ENCODE peak calls at places on chromosomes 11 and 22, in four cellular contexts. One of them, this sample, is unnamed.

GRCh38 chr11:66126064-66126463 is 56.0 kb downstream of the PACS1 start:
- DNase-seq in psoas muscle: no peak
- DNase-seq in neural crest cell: no peak
- DNase-seq in GM06990: no peak
- DNase-seq in this sample: no peak

GRCh38 chr11:105489431-105489830 is 120.4 kb upstream of the GRIA4 start:
- DNase-seq in psoas muscle: no peak
- DNase-seq in neural crest cell: peak; percentile 6
- DNase-seq in GM06990: no peak
- DNase-seq in this sample: no peak

GRCh38 chr11:8281266-8281665 is 17.6 kb upstream of the LMO1 start:
- DNase-seq in psoas muscle: no peak
- DNase-seq in neural crest cell: no peak
- DNase-seq in GM06990: no peak
- DNase-seq in this sample: no peak

GRCh38 chr22:37796079-37796478 is 11.7 kb upstream of the GCAT start:
- DNase-seq in psoas muscle: no peak
- DNase-seq in neural crest cell: no peak
- DNase-seq in GM06990: no peak
- DNase-seq in this sample: no peak

GRCh38 chr11:129605815-129606214 is 209.8 kb upstream of the TMEM45B start:
- DNase-seq in psoas muscle: no peak
- DNase-seq in neural crest cell: no peak
- DNase-seq in GM06990: no peak
- DNase-seq in this sample: no peak

GRCh38 chr22:46537221-46537945 is at the start of gene CELSR1:
- DNase-seq in psoas muscle: no peak
- DNase-seq in neural crest cell: peak; percentile 29
- DNase-seq in GM06990: no peak
- DNase-seq in this sample: peak; percentile 72

GRCh38 chr11:385594-386351 is 8.2 kb upstream of the PKP3 start:
- DNase-seq in psoas muscle: no peak
- DNase-seq in neural crest cell: no peak
- DNase-seq in GM06990: no peak
- DNase-seq in this sample: no peak

GRCh38 chr22:24424901-24425775 is 2.3 kb upstream of the ADORA2A start:
- DNase-seq in psoas muscle: no peak
- DNase-seq in neural crest cell: no peak
- DNase-seq in GM06990: no peak
- DNase-seq in this sample: no peak

GRCh38 chr11:8886332-8886731 is 24.7 kb upstream of the AKIP1 start:
- DNase-seq in psoas muscle: no peak
- DNase-seq in neural crest cell: no peak
- DNase-seq in GM06990: no peak
- DNase-seq in this sample: no peak

GRCh38 chr11:120548682-120549209 is 37.2 kb downstream of the GRIK4 start:
- DNase-seq in psoas muscle: no peak
- DNase-seq in neural crest cell: no peak
- DNase-seq in GM06990: no peak
- DNase-seq in this sample: no peak

GRCh38 chr11:120547871-120548681 is 36.5 kb downstream of the GRIK4 start:
- DNase-seq in psoas muscle: peak; percentile 88
- DNase-seq in neural crest cell: no peak
- DNase-seq in GM06990: no peak
- DNase-seq in this sample: no peak

GRCh38 chr11:120545813-120546212 is 34.3 kb downstream of the GRIK4 start:
- DNase-seq in psoas muscle: no peak
- DNase-seq in neural crest cell: no peak
- DNase-seq in GM06990: no peak
- DNase-seq in this sample: no peak

GRCh38 chr11:120547301-120547700 is 35.8 kb downstream of the GRIK4 start:
- DNase-seq in psoas muscle: no peak
- DNase-seq in neural crest cell: no peak
- DNase-seq in GM06990: no peak
- DNase-seq in this sample: no peak

GRCh38 chr11:120546312-120547205 is 35.0 kb downstream of the GRIK4 start:
- DNase-seq in psoas muscle: peak; percentile 65
- DNase-seq in neural crest cell: no peak
- DNase-seq in GM06990: no peak
- DNase-seq in this sample: no peak
- TF ChIP-seq CTCF in psoas muscle: no peak
- TF ChIP-seq CTCF in neural crest cell: no peak
- TF ChIP-seq CTCF in GM06990: no peak
- TF ChIP-seq CTCF in this sample: no peak

GRCh38 chr11:77102246-77103210 is at the start of gene OMP:
- DNase-seq in psoas muscle: peak; percentile 11
- DNase-seq in neural crest cell: no peak
- DNase-seq in GM06990: no peak
- DNase-seq in this sample: no peak

GRCh38 chr11:77104727-77105126 is 2.1 kb downstream of the OMP start:
- DNase-seq in psoas muscle: no peak
- DNase-seq in neural crest cell: no peak
- DNase-seq in GM06990: no peak
- DNase-seq in this sample: no peak

GRCh38 chr11:77100166-77101042 is 2.2 kb upstream of the OMP start:
- DNase-seq in psoas muscle: peak; percentile 1
- DNase-seq in neural crest cell: no peak
- DNase-seq in GM06990: no peak
- DNase-seq in this sample: no peak

GRCh38 chr11:77103319-77103718 is 679 bp downstream of the OMP start:
- DNase-seq in psoas muscle: no peak
- DNase-seq in neural crest cell: no peak
- DNase-seq in GM06990: no peak
- DNase-seq in this sample: no peak

GRCh38 chr11:77101043-77101537 is 1.6 kb upstream of the OMP start:
- DNase-seq in psoas muscle: no peak
- DNase-seq in neural crest cell: no peak
- DNase-seq in GM06990: no peak
- DNase-seq in this sample: peak; percentile 62
- TF ChIP-seq CTCF in psoas muscle: peak; percentile 8
- TF ChIP-seq CTCF in neural crest cell: peak; percentile 55
- TF ChIP-seq CTCF in GM06990: peak; percentile 62
- TF ChIP-seq CTCF in this sample: no peak

GRCh38 chr11:97557399-97557798 is 1167.6 kb downstream of the JRKL start:
- DNase-seq in psoas muscle: no peak
- DNase-seq in neural crest cell: no peak
- DNase-seq in GM06990: no peak
- DNase-seq in this sample: no peak
- TF ChIP-seq CTCF in psoas muscle: no peak
- TF ChIP-seq CTCF in neural crest cell: peak; percentile 34
- TF ChIP-seq CTCF in GM06990: no peak
- TF ChIP-seq CTCF in this sample: no peak

DNA sequence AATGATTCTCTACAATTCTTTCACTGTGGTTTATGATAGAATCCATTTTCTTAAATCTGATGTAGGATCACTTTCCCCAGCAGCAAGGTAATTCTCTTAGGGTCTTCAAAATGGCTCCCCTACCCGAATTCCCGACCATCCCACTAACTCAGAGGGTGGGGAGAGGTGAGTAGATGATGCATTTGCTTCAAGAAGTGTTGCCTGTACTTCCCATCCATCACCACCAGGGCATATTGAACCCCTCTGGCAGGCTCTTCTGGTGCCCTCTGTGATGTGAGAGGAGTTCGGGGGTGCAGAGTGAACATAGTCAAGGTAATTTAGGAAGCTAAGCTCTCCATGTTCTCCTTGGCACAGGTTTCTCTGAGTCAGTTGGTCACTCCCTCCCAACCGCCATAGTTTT is 52.3 kb downstream of the ZNRF3 start:
- DNase-seq in psoas muscle: no peak
- DNase-seq in neural crest cell: no peak
- DNase-seq in GM06990: no peak
- DNase-seq in this sample: no peak
- TF ChIP-seq CTCF in psoas muscle: peak; percentile 5
- TF ChIP-seq CTCF in neural crest cell: peak; percentile 51
- TF ChIP-seq CTCF in GM06990: peak; percentile 37
- TF ChIP-seq CTCF in this sample: no peak

GRCh38 chr11:120816176-120816575 is 207.7 kb upstream of the TBCEL start:
- DNase-seq in psoas muscle: no peak
- DNase-seq in neural crest cell: no peak
- DNase-seq in GM06990: no peak
- DNase-seq in this sample: no peak

GRCh38 chr11:120817131-120817530 is 206.8 kb upstream of the TBCEL start:
- DNase-seq in psoas muscle: no peak
- DNase-seq in neural crest cell: no peak
- DNase-seq in GM06990: no peak
- DNase-seq in this sample: no peak

GRCh38 chr11:120816711-120817110 is 207.2 kb upstream of the TBCEL start:
- DNase-seq in psoas muscle: no peak
- DNase-seq in neural crest cell: no peak
- DNase-seq in GM06990: no peak
- DNase-seq in this sample: no peak

GRCh38 chr11:120814531-120815259 is 209.2 kb upstream of the TBCEL start:
- DNase-seq in psoas muscle: no peak
- DNase-seq in neural crest cell: no peak
- DNase-seq in GM06990: no peak
- DNase-seq in this sample: no peak

DNA sequence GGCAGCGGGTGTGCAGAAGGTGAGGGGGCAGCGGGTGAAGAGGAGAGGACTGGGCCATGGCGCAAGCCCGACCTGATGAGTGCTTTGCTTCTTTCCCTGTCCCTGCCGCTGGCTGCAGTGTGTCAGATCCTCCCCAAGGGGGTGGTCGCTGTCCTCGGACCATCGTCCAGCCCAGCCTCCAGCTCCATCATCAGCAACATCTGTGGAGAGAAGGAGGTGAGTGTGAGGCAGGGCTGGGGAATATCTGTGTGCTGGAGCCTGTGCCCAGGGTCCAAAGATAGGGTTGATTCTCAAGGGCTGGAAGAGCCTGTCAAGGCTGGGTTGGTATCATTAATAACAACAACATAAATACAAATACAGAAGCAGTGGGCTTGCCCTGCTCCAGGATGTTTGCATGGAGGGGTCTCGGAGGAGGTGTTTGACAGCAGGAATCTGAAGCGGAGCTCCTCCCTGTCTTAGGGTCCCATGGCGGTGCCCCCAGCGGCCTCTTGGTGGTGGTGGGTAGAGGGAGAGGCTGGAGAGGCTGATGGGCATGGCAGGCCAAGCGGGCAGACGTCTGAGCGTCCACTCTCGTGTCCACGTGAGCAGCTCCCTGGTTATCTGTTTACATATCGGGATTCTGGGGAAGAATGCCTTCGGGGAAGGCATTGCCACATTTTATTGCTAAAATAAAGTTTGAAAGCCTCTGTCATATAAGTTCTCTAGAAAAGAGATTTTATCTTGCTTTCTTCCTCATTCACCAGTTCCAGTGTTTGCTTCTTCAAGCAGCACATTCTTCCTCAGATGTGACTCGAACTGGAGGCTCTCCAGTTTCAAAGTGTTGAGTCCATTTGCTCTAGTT is 208.4 kb upstream of the TBCEL start:
- DNase-seq in psoas muscle: no peak
- DNase-seq in neural crest cell: no peak
- DNase-seq in GM06990: no peak
- DNase-seq in this sample: no peak
- TF ChIP-seq CTCF in psoas muscle: no peak
- TF ChIP-seq CTCF in neural crest cell: no peak
- TF ChIP-seq CTCF in GM06990: no peak
- TF ChIP-seq CTCF in this sample: no peak

GRCh38 chr11:31240340-31240904 is 129.1 kb downstream of the DCDC1 start:
- DNase-seq in psoas muscle: no peak
- DNase-seq in neural crest cell: peak; percentile 51
- DNase-seq in GM06990: no peak
- DNase-seq in this sample: no peak

GRCh38 chr11:31233425-31233824 is 136.1 kb downstream of the DCDC1 start:
- DNase-seq in psoas muscle: no peak
- DNase-seq in neural crest cell: no peak
- DNase-seq in GM06990: no peak
- DNase-seq in this sample: no peak

GRCh38 chr11:31237819-31238771 is 131.4 kb downstream of the DCDC1 start:
- DNase-seq in psoas muscle: no peak
- DNase-seq in neural crest cell: peak; percentile 27
- DNase-seq in GM06990: no peak
- DNase-seq in this sample: no peak

GRCh38 chr11:31236052-31236652 is 133.4 kb downstream of the DCDC1 start:
- DNase-seq in psoas muscle: no peak
- DNase-seq in neural crest cell: no peak
- DNase-seq in GM06990: no peak
- DNase-seq in this sample: no peak
- TF ChIP-seq CTCF in psoas muscle: peak; percentile 37
- TF ChIP-seq CTCF in neural crest cell: peak; percentile 54
- TF ChIP-seq CTCF in GM06990: peak; percentile 29
- TF ChIP-seq CTCF in this sample: no peak

GRCh38 chr11:17770917-17771316 is 36.3 kb downstream of the KCNC1 start:
- DNase-seq in psoas muscle: no peak
- DNase-seq in neural crest cell: no peak
- DNase-seq in GM06990: no peak
- DNase-seq in this sample: no peak
- TF ChIP-seq CTCF in psoas muscle: peak; percentile 34
- TF ChIP-seq CTCF in neural crest cell: no peak
- TF ChIP-seq CTCF in GM06990: no peak
- TF ChIP-seq CTCF in this sample: no peak

DNA sequence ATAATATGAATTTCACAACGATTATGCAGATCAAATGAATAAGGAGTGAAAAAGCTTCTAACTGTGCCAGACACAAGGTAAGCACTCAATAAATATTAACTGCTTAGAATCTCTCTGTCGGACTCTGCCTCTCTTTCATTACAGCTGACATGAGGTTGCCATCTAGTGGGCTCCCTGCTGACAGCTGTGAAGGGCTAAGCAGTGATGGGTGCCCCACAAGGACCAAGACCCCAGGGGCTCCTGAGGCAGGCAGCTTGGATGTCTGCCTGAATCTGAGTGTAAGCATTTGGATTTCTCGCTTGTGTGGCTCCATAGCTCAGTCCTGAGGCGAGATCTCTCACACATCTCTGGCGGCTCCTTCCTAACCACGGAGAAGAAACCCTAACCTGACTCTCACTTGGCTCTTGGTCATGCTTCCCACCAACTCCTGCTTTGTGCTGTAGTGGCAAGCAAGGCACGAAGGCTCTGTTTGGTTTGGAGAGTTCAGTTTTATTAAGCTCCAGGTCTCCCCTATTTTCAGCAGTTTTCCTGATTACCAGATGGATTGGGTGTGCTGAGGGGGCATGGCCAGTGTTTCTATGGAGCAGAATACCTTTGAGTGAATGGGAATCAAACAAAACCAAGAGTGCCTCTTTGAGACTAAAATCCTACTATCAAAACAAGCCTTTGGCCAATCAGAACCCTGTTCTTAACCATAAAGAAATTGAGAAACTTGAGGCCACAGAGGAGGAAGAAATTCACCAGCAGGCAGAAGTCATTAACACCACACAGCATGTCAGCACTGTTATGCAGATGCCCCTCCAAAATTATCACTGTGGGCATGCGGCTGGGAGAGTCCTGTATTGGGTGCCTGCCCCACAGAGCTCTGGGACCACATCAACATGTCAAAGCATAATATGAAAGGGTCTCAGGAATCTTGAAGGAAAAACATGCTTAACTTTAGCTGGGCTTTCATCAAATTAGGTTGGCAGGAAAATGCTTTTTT is 152.8 kb upstream of the NTM start:
- DNase-seq in psoas muscle: no peak
- DNase-seq in neural crest cell: no peak
- DNase-seq in GM06990: no peak
- DNase-seq in this sample: no peak
- TF ChIP-seq CTCF in psoas muscle: no peak
- TF ChIP-seq CTCF in neural crest cell: peak; percentile 32
- TF ChIP-seq CTCF in GM06990: peak; percentile 52
- TF ChIP-seq CTCF in this sample: peak; percentile 36

This sample was measured in GM13976.